ENCODE peak calls at places on chromosomes 16 and 17, in six cellular contexts. One of them, this sample, is unnamed.

GRCh38 chr17:50048146-50048720 is 7.7 kb upstream of the ITGA3 start:
- DNase-seq in ascending aorta: no peak
- DNase-seq in MM.1S: no peak
- DNase-seq in sigmoid colon: no peak
- DNase-seq in mesendoderm: no peak
- DNase-seq in cardiac muscle cell: peak; percentile 56
- DNase-seq in this sample: peak; percentile 42

GRCh38 chr17:76383645-76384221 is 676 bp upstream of the SPHK1 start:
- DNase-seq in cardiac muscle cell: peak; percentile 65
- DNase-seq in mesendoderm: peak; percentile 78
- DNase-seq in MM.1S: peak; percentile 50
- DNase-seq in sigmoid colon: no peak
- DNase-seq in ascending aorta: no peak
- DNase-seq in this sample: peak; percentile 89

GRCh38 chr17:40095944-40096791 is 4.2 kb downstream of the NR1D1 start:
- DNase-seq in sigmoid colon: peak; percentile 90
- DNase-seq in mesendoderm: no peak
- DNase-seq in cardiac muscle cell: no peak
- DNase-seq in ascending aorta: no peak
- DNase-seq in MM.1S: peak; percentile 98
- DNase-seq in this sample: no peak

GRCh38 chr17:8189041-8189710 is 804 bp downstream of the BORCS6 start:
- DNase-seq in ascending aorta: no peak
- DNase-seq in MM.1S: no peak
- DNase-seq in cardiac muscle cell: no peak
- DNase-seq in sigmoid colon: no peak
- DNase-seq in mesendoderm: no peak
- DNase-seq in this sample: peak; percentile 76

GRCh38 chr17:81057079-81057730 is 22.3 kb downstream of the BAIAP2 start:
- DNase-seq in mesendoderm: peak; percentile 96
- DNase-seq in ascending aorta: no peak
- DNase-seq in sigmoid colon: peak; percentile 93
- DNase-seq in MM.1S: no peak
- DNase-seq in cardiac muscle cell: peak; percentile 59
- DNase-seq in this sample: peak; percentile 78

GRCh38 chr17:35795871-35796265 is 427 bp upstream of the MMP28 start:
- DNase-seq in mesendoderm: no peak
- DNase-seq in MM.1S: no peak
- DNase-seq in cardiac muscle cell: no peak
- DNase-seq in ascending aorta: no peak
- DNase-seq in sigmoid colon: no peak
- DNase-seq in this sample: no peak

GRCh38 chr17:10624966-10625365 is 32.1 kb downstream of the MYH3 start:
- DNase-seq in MM.1S: no peak
- DNase-seq in ascending aorta: no peak
- DNase-seq in mesendoderm: no peak
- DNase-seq in sigmoid colon: no peak
- DNase-seq in cardiac muscle cell: no peak
- DNase-seq in this sample: no peak

GRCh38 chr16:81767987-81768592 is 11.0 kb upstream of the PLCG2 start:
- DNase-seq in ascending aorta: no peak
- DNase-seq in mesendoderm: no peak
- DNase-seq in MM.1S: no peak
- DNase-seq in cardiac muscle cell: no peak
- DNase-seq in sigmoid colon: no peak
- DNase-seq in this sample: no peak

GRCh38 chr17:38742431-38743308 is 5.5 kb downstream of the PCGF2 start:
- DNase-seq in MM.1S: no peak
- DNase-seq in sigmoid colon: peak; percentile 84
- DNase-seq in ascending aorta: no peak
- DNase-seq in mesendoderm: no peak
- DNase-seq in cardiac muscle cell: peak; percentile 93
- DNase-seq in this sample: no peak

GRCh38 chr17:32930512-32930911 is 2.6 kb downstream of the TMEM98 start:
- DNase-seq in mesendoderm: no peak
- DNase-seq in cardiac muscle cell: no peak
- DNase-seq in sigmoid colon: no peak
- DNase-seq in ascending aorta: no peak
- DNase-seq in MM.1S: no peak
- DNase-seq in this sample: no peak

GRCh38 chr17:44254696-44255095 is 13.2 kb downstream of the SLC4A1 start:
- DNase-seq in ascending aorta: no peak
- DNase-seq in sigmoid colon: no peak
- DNase-seq in mesendoderm: no peak
- DNase-seq in cardiac muscle cell: no peak
- DNase-seq in MM.1S: no peak
- DNase-seq in this sample: no peak

GRCh38 chr16:81567987-81568748 is 123.6 kb downstream of the CMIP start:
- DNase-seq in ascending aorta: peak; percentile 23
- DNase-seq in MM.1S: no peak
- DNase-seq in cardiac muscle cell: peak; percentile 57
- DNase-seq in sigmoid colon: no peak
- DNase-seq in mesendoderm: no peak
- DNase-seq in this sample: no peak

GRCh38 chr16:86530251-86531192 is 20.2 kb downstream of the FOXF1 start:
- DNase-seq in MM.1S: no peak
- DNase-seq in cardiac muscle cell: no peak
- DNase-seq in mesendoderm: no peak
- DNase-seq in ascending aorta: no peak
- DNase-seq in sigmoid colon: peak; percentile 66
- DNase-seq in this sample: peak; percentile 36

GRCh38 chr17:69608114-69608513 is 193.6 kb downstream of the MAP2K6 start:
- DNase-seq in mesendoderm: no peak
- DNase-seq in sigmoid colon: no peak
- DNase-seq in ascending aorta: no peak
- DNase-seq in MM.1S: no peak
- DNase-seq in cardiac muscle cell: no peak
- DNase-seq in this sample: no peak

GRCh38 chr17:82092995-82093751 is 4.9 kb downstream of the FASN start:
- DNase-seq in cardiac muscle cell: no peak
- DNase-seq in mesendoderm: no peak
- DNase-seq in MM.1S: no peak
- DNase-seq in ascending aorta: no peak
- DNase-seq in sigmoid colon: no peak
- DNase-seq in this sample: no peak

GRCh38 chr17:27868565-27868964 is 24.6 kb downstream of the LYRM9 start:
- DNase-seq in cardiac muscle cell: no peak
- DNase-seq in ascending aorta: no peak
- DNase-seq in MM.1S: no peak
- DNase-seq in sigmoid colon: no peak
- DNase-seq in mesendoderm: no peak
- DNase-seq in this sample: no peak
- H3K4me1 ChIP-seq in cardiac muscle cell: no peaks in the 10 kb centered on the region
- H3K4me1 ChIP-seq in ascending aorta: no peaks in the 10 kb centered on the region
- H3K4me1 ChIP-seq in MM.1S: no peaks in the 10 kb centered on the region
- H3K4me1 ChIP-seq in sigmoid colon: no peaks in the 10 kb centered on the region
- H3K4me1 ChIP-seq in mesendoderm: no peaks in the 10 kb centered on the region
- H3K4me1 ChIP-seq in this sample: no peaks in the 10 kb centered on the region

GRCh38 chr17:17089796-17090641 is 47.8 kb downstream of the MPRIP start:
- DNase-seq in cardiac muscle cell: no peak
- DNase-seq in MM.1S: no peak
- DNase-seq in mesendoderm: no peak
- DNase-seq in ascending aorta: no peak
- DNase-seq in sigmoid colon: peak; percentile 35
- DNase-seq in this sample: no peak

GRCh38 chr17:17087424-17088103 is 45.3 kb downstream of the MPRIP start:
- DNase-seq in ascending aorta: no peak
- DNase-seq in MM.1S: no peak
- DNase-seq in cardiac muscle cell: no peak
- DNase-seq in sigmoid colon: peak; percentile 46
- DNase-seq in mesendoderm: peak; percentile 29
- DNase-seq in this sample: no peak

GRCh38 chr17:17088104-17088485 is 45.8 kb downstream of the MPRIP start:
- DNase-seq in cardiac muscle cell: no peak
- DNase-seq in ascending aorta: no peak
- DNase-seq in sigmoid colon: peak; percentile 56
- DNase-seq in mesendoderm: no peak
- DNase-seq in MM.1S: no peak
- DNase-seq in this sample: no peak

GRCh38 chr17:17089206-17089550 is 46.9 kb downstream of the MPRIP start:
- DNase-seq in mesendoderm: no peak
- DNase-seq in MM.1S: no peak
- DNase-seq in ascending aorta: no peak
- DNase-seq in cardiac muscle cell: no peak
- DNase-seq in sigmoid colon: peak; percentile 4
- DNase-seq in this sample: no peak

DNA sequence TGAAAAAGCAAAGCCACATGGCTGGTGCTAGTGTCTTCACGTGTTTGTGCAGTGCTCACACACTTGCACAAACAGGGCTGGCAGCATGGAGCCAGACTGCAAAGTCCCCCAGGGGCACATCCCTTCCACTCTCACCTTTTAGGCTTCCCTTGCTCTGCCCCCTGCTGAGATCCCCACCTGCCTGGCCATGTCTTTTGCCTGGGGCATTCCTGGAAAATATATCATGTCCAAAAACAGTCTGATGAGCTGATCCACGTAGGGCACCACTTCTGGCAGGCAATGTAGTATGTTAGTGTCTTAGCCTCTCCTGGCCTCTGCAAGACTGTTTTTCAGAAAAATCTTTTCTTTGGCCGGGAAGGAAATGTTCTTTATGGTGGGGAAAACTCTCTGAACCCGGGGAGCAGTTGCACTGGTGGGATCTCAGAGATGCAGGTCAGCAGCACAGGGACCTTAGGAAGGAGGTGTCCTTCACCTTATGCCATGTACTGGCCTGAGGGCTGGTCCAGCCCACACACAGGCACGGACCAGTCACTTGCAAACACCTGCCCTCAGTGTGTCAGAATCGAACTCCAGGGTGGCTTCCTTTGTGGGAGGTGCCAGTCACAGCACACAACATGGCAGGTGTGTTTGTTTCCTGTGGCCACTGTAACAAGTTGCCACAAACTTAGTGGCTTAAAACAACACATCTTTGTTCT is 46.4 kb downstream of the MPRIP start:
- DNase-seq in sigmoid colon: peak; percentile 30
- DNase-seq in cardiac muscle cell: no peak
- DNase-seq in ascending aorta: no peak
- DNase-seq in MM.1S: peak; percentile 8
- DNase-seq in mesendoderm: no peak
- DNase-seq in this sample: no peak
- H3K4me1 ChIP-seq in sigmoid colon: peaks cover 25% of the 10 kb centered on the region
- H3K4me1 ChIP-seq in cardiac muscle cell: peaks cover 5% of the 10 kb centered on the region
- H3K4me1 ChIP-seq in ascending aorta: peaks cover 14% of the 10 kb centered on the region
- H3K4me1 ChIP-seq in MM.1S: no peaks in the 10 kb centered on the region
- H3K4me1 ChIP-seq in mesendoderm: peaks cover 3% of the 10 kb centered on the region
- H3K4me1 ChIP-seq in this sample: no peaks in the 10 kb centered on the region

DNA sequence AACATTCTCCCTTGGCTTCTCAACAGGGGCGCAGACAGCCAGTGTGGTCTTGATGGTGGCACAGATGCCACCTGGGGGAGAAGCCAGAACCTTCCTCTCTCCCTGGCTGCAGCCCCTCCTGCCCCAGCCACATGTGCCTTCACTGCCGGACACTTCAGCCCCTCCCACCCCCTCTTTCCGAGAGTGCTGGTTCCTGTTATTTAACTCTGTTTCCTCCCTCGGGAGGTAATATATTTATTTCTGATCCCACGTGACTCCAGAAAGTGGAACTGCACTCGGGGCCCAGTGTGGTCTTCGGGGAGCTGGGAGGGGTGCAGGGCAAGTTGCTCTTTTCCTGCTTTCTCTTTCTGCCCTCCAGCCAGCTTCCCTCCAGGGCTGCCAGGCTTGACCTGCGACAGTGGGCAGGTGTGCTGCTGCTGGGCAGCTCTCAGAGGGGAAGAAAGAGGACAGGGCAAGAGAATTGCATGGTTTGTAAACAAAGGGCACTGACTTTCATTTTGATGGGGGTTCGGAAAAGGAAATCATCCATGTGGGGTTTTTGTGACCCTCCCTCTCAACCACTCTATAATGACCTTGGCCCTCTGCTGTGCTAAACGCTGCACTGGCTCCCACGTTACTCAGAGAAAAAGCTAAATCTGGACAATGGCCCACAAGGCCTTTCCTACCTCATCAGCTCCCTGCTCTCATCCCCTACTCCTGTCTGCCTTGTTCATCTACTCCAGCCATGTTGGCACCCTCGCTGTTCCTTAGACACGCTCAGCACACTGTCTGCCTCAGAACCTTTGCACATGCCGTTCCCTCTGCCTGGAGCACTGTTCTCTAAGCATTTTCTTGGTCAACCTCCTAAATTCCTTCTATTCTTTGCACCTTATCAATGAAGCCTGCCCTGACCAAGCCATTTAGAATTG is 8.2 kb upstream of the CIITA start:
- DNase-seq in sigmoid colon: peak; percentile 71
- DNase-seq in cardiac muscle cell: no peak
- DNase-seq in ascending aorta: no peak
- DNase-seq in MM.1S: peak; percentile 59
- DNase-seq in mesendoderm: no peak
- DNase-seq in this sample: no peak
- H3K4me1 ChIP-seq in sigmoid colon: no peaks in the 10 kb centered on the region
- H3K4me1 ChIP-seq in cardiac muscle cell: no peaks in the 10 kb centered on the region
- H3K4me1 ChIP-seq in ascending aorta: no peaks in the 10 kb centered on the region
- H3K4me1 ChIP-seq in MM.1S: peaks cover 32% of the 10 kb centered on the region
- H3K4me1 ChIP-seq in mesendoderm: no peaks in the 10 kb centered on the region
- H3K4me1 ChIP-seq in this sample: no peaks in the 10 kb centered on the region

GRCh38 chr16:10944249-10945064 is at the start of gene CLEC16A:
- DNase-seq in mesendoderm: peak; percentile 98
- DNase-seq in sigmoid colon: peak; percentile 99
- DNase-seq in MM.1S: peak; percentile 97
- DNase-seq in cardiac muscle cell: peak; percentile 98
- DNase-seq in ascending aorta: peak; percentile 93
- DNase-seq in this sample: peak; percentile 99

GRCh38 chr16:10942352-10943297 is at the start of gene DEXI:
- DNase-seq in sigmoid colon: peak; percentile 98
- DNase-seq in MM.1S: peak; percentile 95
- DNase-seq in cardiac muscle cell: peak; percentile 92
- DNase-seq in mesendoderm: peak; percentile 90
- DNase-seq in ascending aorta: peak; percentile 75
- DNase-seq in this sample: peak; percentile 97

GRCh38 chr16:10947211-10947787 is 2.9 kb downstream of the CLEC16A start:
- DNase-seq in sigmoid colon: no peak
- DNase-seq in mesendoderm: no peak
- DNase-seq in ascending aorta: no peak
- DNase-seq in cardiac muscle cell: no peak
- DNase-seq in MM.1S: no peak
- DNase-seq in this sample: peak; percentile 60

GRCh38 chr16:10946308-10946707 is 1.9 kb downstream of the CLEC16A start:
- DNase-seq in sigmoid colon: no peak
- DNase-seq in mesendoderm: peak; percentile 90
- DNase-seq in MM.1S: no peak
- DNase-seq in ascending aorta: no peak
- DNase-seq in cardiac muscle cell: peak; percentile 27
- DNase-seq in this sample: peak; percentile 91

DNA sequence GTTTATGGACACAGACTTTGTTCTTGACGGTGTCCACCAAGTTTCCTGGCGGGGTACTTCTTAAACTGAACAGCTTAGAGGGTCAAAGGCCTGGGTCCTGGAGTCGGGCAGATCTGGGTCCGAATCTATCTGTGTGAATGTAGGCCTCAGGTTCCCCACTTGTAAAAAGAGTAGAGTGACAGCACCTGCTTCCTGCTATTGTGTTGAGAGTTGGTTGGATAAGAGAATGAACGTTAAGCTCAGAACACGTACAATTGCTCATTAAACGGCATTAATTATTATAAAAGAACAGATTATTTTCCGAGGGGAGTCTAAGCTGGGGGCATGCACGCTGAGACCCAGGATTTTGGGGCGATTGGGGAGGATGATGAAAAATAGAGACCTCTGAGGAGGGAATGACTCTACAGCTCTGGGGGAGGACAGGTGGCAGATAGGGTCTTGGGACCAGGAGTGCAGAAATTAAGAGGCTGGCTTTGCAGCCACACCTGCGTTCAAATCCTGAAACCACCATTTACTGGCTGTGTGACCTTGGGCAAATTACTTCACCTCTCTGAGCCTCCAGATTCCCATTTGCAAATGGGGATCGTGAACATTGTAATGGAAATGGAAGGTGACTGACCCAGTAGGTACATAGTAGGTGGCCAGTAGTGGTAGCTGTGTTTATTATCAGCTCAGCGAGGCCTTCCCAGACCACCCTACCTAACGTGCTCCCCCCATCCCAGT is 862 bp downstream of the CLEC16A start:
- DNase-seq in cardiac muscle cell: no peak
- DNase-seq in MM.1S: peak; percentile 10
- DNase-seq in ascending aorta: no peak
- DNase-seq in sigmoid colon: no peak
- DNase-seq in mesendoderm: no peak
- DNase-seq in this sample: no peak
- H3K4me1 ChIP-seq in cardiac muscle cell: peaks cover 20% of the 10 kb centered on the region
- H3K4me1 ChIP-seq in MM.1S: peaks cover 25% of the 10 kb centered on the region
- H3K4me1 ChIP-seq in ascending aorta: peaks cover 46% of the 10 kb centered on the region
- H3K4me1 ChIP-seq in sigmoid colon: peaks cover 72% of the 10 kb centered on the region
- H3K4me1 ChIP-seq in mesendoderm: peaks cover 51% of the 10 kb centered on the region
- H3K4me1 ChIP-seq in this sample: peaks cover 33% of the 10 kb centered on the region

This sample was measured in endodermal cell.